ENCODE peak calls at places on chromosomes 2 and 18, in ten cellular contexts. One of them, this sample, is unnamed.

GRCh38 chr2:128346291-128346690 is 27.6 kb upstream of the HS6ST1 start:
- DNase-seq in stimulated activated CD4-positive, alpha-beta T cell treated with anti-CD3 and anti-CD28 coated beads, TNF-alpha, amount 100 ng/mL, for 1 hour: no peak
- DNase-seq in AG09319: no peak
- DNase-seq in IMR-90: no peak
- DNase-seq in Panc1: no peak
- DNase-seq in activated naive CD4-positive, alpha-beta T cell: no peak
- DNase-seq in adrenal gland: no peak
- DNase-seq in foreskin fibroblast: no peak
- DNase-seq in left colon: no peak
- DNase-seq in OCI-LY7: no peak
- DNase-seq in this sample: no peak

GRCh38 chr2:48749820-48750739 is 5.4 kb downstream of the LHCGR start:
- DNase-seq in foreskin fibroblast: no peak
- DNase-seq in activated naive CD4-positive, alpha-beta T cell: no peak
- DNase-seq in adrenal gland: no peak
- DNase-seq in left colon: no peak
- DNase-seq in IMR-90: no peak
- DNase-seq in Panc1: no peak
- DNase-seq in OCI-LY7: peak; percentile 29
- DNase-seq in stimulated activated CD4-positive, alpha-beta T cell treated with anti-CD3 and anti-CD28 coated beads, TNF-alpha, amount 100 ng/mL, for 1 hour: no peak
- DNase-seq in AG09319: no peak
- DNase-seq in this sample: no peak

GRCh38 chr2:48844418-48845155 is 89.1 kb upstream of the LHCGR start:
- DNase-seq in stimulated activated CD4-positive, alpha-beta T cell treated with anti-CD3 and anti-CD28 coated beads, TNF-alpha, amount 100 ng/mL, for 1 hour: no peak
- DNase-seq in adrenal gland: no peak
- DNase-seq in OCI-LY7: no peak
- DNase-seq in activated naive CD4-positive, alpha-beta T cell: no peak
- DNase-seq in Panc1: no peak
- DNase-seq in left colon: no peak
- DNase-seq in foreskin fibroblast: peak; percentile 10
- DNase-seq in AG09319: no peak
- DNase-seq in IMR-90: peak; percentile 88
- DNase-seq in this sample: no peak

GRCh38 chr18:69978743-69979715 is 31.4 kb upstream of the CD226 start:
- DNase-seq in activated naive CD4-positive, alpha-beta T cell: no peak
- DNase-seq in Panc1: no peak
- DNase-seq in AG09319: no peak
- DNase-seq in stimulated activated CD4-positive, alpha-beta T cell treated with anti-CD3 and anti-CD28 coated beads, TNF-alpha, amount 100 ng/mL, for 1 hour: no peak
- DNase-seq in foreskin fibroblast: no peak
- DNase-seq in IMR-90: no peak
- DNase-seq in adrenal gland: no peak
- DNase-seq in OCI-LY7: no peak
- DNase-seq in left colon: no peak
- DNase-seq in this sample: no peak

GRCh38 chr2:30380824-30381223 is 66.2 kb upstream of the LCLAT1 start:
- DNase-seq in left colon: no peak
- DNase-seq in AG09319: no peak
- DNase-seq in adrenal gland: no peak
- DNase-seq in OCI-LY7: no peak
- DNase-seq in stimulated activated CD4-positive, alpha-beta T cell treated with anti-CD3 and anti-CD28 coated beads, TNF-alpha, amount 100 ng/mL, for 1 hour: no peak
- DNase-seq in activated naive CD4-positive, alpha-beta T cell: no peak
- DNase-seq in Panc1: no peak
- DNase-seq in foreskin fibroblast: no peak
- DNase-seq in IMR-90: no peak
- DNase-seq in this sample: no peak

GRCh38 chr2:199975297-199975895 is 20.0 kb downstream of the MAIP1 start:
- DNase-seq in IMR-90: peak; percentile 69
- DNase-seq in Panc1: no peak
- DNase-seq in OCI-LY7: no peak
- DNase-seq in adrenal gland: no peak
- DNase-seq in stimulated activated CD4-positive, alpha-beta T cell treated with anti-CD3 and anti-CD28 coated beads, TNF-alpha, amount 100 ng/mL, for 1 hour: no peak
- DNase-seq in AG09319: peak; percentile 31
- DNase-seq in foreskin fibroblast: peak; percentile 71
- DNase-seq in activated naive CD4-positive, alpha-beta T cell: no peak
- DNase-seq in left colon: no peak
- DNase-seq in this sample: no peak

GRCh38 chr18:48490641-48491040 is 48.2 kb upstream of the CTIF start:
- DNase-seq in adrenal gland: no peak
- DNase-seq in left colon: no peak
- DNase-seq in stimulated activated CD4-positive, alpha-beta T cell treated with anti-CD3 and anti-CD28 coated beads, TNF-alpha, amount 100 ng/mL, for 1 hour: no peak
- DNase-seq in AG09319: no peak
- DNase-seq in IMR-90: no peak
- DNase-seq in activated naive CD4-positive, alpha-beta T cell: no peak
- DNase-seq in OCI-LY7: no peak
- DNase-seq in Panc1: no peak
- DNase-seq in foreskin fibroblast: peak; percentile 50
- DNase-seq in this sample: no peak

GRCh38 chr2:96802281-96802595 is 13.8 kb upstream of the CNNM3 start:
- DNase-seq in stimulated activated CD4-positive, alpha-beta T cell treated with anti-CD3 and anti-CD28 coated beads, TNF-alpha, amount 100 ng/mL, for 1 hour: no peak
- DNase-seq in AG09319: no peak
- DNase-seq in OCI-LY7: peak; percentile 31
- DNase-seq in left colon: no peak
- DNase-seq in Panc1: no peak
- DNase-seq in activated naive CD4-positive, alpha-beta T cell: no peak
- DNase-seq in adrenal gland: no peak
- DNase-seq in IMR-90: no peak
- DNase-seq in foreskin fibroblast: no peak
- DNase-seq in this sample: no peak

GRCh38 chr2:127143851-127144782 is 37.2 kb upstream of the BIN1 start:
- DNase-seq in OCI-LY7: no peak
- DNase-seq in Panc1: no peak
- DNase-seq in IMR-90: peak; percentile 49
- DNase-seq in AG09319: no peak
- DNase-seq in stimulated activated CD4-positive, alpha-beta T cell treated with anti-CD3 and anti-CD28 coated beads, TNF-alpha, amount 100 ng/mL, for 1 hour: no peak
- DNase-seq in foreskin fibroblast: peak; percentile 72
- DNase-seq in left colon: no peak
- DNase-seq in activated naive CD4-positive, alpha-beta T cell: no peak
- DNase-seq in adrenal gland: peak; percentile 43
- DNase-seq in this sample: peak; percentile 44

GRCh38 chr2:112181571-112182290 is 43.5 kb downstream of the FBLN7 start:
- DNase-seq in IMR-90: no peak
- DNase-seq in AG09319: no peak
- DNase-seq in stimulated activated CD4-positive, alpha-beta T cell treated with anti-CD3 and anti-CD28 coated beads, TNF-alpha, amount 100 ng/mL, for 1 hour: peak; percentile 55
- DNase-seq in foreskin fibroblast: no peak
- DNase-seq in Panc1: no peak
- DNase-seq in left colon: no peak
- DNase-seq in OCI-LY7: no peak
- DNase-seq in activated naive CD4-positive, alpha-beta T cell: peak; percentile 32
- DNase-seq in adrenal gland: no peak
- DNase-seq in this sample: no peak

GRCh38 chr2:204863351-204863750 is 318.1 kb downstream of the PARD3B start:
- DNase-seq in stimulated activated CD4-positive, alpha-beta T cell treated with anti-CD3 and anti-CD28 coated beads, TNF-alpha, amount 100 ng/mL, for 1 hour: no peak
- DNase-seq in activated naive CD4-positive, alpha-beta T cell: no peak
- DNase-seq in AG09319: peak; percentile 29
- DNase-seq in left colon: no peak
- DNase-seq in Panc1: no peak
- DNase-seq in IMR-90: peak; percentile 76
- DNase-seq in foreskin fibroblast: no peak
- DNase-seq in adrenal gland: no peak
- DNase-seq in OCI-LY7: no peak
- DNase-seq in this sample: no peak

GRCh38 chr18:3611313-3612038 is 161.5 kb downstream of the TGIF1 start:
- DNase-seq in OCI-LY7: no peak
- DNase-seq in AG09319: no peak
- DNase-seq in stimulated activated CD4-positive, alpha-beta T cell treated with anti-CD3 and anti-CD28 coated beads, TNF-alpha, amount 100 ng/mL, for 1 hour: no peak
- DNase-seq in IMR-90: peak; percentile 33
- DNase-seq in adrenal gland: no peak
- DNase-seq in left colon: peak; percentile 12
- DNase-seq in foreskin fibroblast: peak; percentile 75
- DNase-seq in Panc1: no peak
- DNase-seq in activated naive CD4-positive, alpha-beta T cell: no peak
- DNase-seq in this sample: no peak

GRCh38 chr2:21006423-21007128 is 37.3 kb downstream of the APOB start:
- DNase-seq in Panc1: no peak
- DNase-seq in OCI-LY7: no peak
- DNase-seq in foreskin fibroblast: no peak
- DNase-seq in AG09319: no peak
- DNase-seq in adrenal gland: no peak
- DNase-seq in activated naive CD4-positive, alpha-beta T cell: no peak
- DNase-seq in IMR-90: no peak
- DNase-seq in stimulated activated CD4-positive, alpha-beta T cell treated with anti-CD3 and anti-CD28 coated beads, TNF-alpha, amount 100 ng/mL, for 1 hour: no peak
- DNase-seq in left colon: no peak
- DNase-seq in this sample: no peak

GRCh38 chr2:23801396-23801795 is 125.5 kb downstream of the ATAD2B start:
- DNase-seq in IMR-90: peak; percentile 82
- DNase-seq in stimulated activated CD4-positive, alpha-beta T cell treated with anti-CD3 and anti-CD28 coated beads, TNF-alpha, amount 100 ng/mL, for 1 hour: no peak
- DNase-seq in AG09319: peak; percentile 32
- DNase-seq in left colon: no peak
- DNase-seq in OCI-LY7: no peak
- DNase-seq in activated naive CD4-positive, alpha-beta T cell: no peak
- DNase-seq in Panc1: no peak
- DNase-seq in foreskin fibroblast: peak; percentile 69
- DNase-seq in adrenal gland: no peak
- DNase-seq in this sample: no peak

GRCh38 chr2:120400546-120400945 is 54.6 kb downstream of the INHBB start:
- DNase-seq in left colon: no peak
- DNase-seq in Panc1: no peak
- DNase-seq in IMR-90: no peak
- DNase-seq in adrenal gland: no peak
- DNase-seq in activated naive CD4-positive, alpha-beta T cell: no peak
- DNase-seq in OCI-LY7: no peak
- DNase-seq in foreskin fibroblast: no peak
- DNase-seq in AG09319: no peak
- DNase-seq in stimulated activated CD4-positive, alpha-beta T cell treated with anti-CD3 and anti-CD28 coated beads, TNF-alpha, amount 100 ng/mL, for 1 hour: no peak
- DNase-seq in this sample: no peak

GRCh38 chr18:7789853-7790552 is 222.9 kb downstream of the PTPRM start:
- DNase-seq in Panc1: no peak
- DNase-seq in OCI-LY7: no peak
- DNase-seq in stimulated activated CD4-positive, alpha-beta T cell treated with anti-CD3 and anti-CD28 coated beads, TNF-alpha, amount 100 ng/mL, for 1 hour: no peak
- DNase-seq in left colon: no peak
- DNase-seq in IMR-90: peak; percentile 55
- DNase-seq in AG09319: peak; percentile 8
- DNase-seq in adrenal gland: no peak
- DNase-seq in foreskin fibroblast: peak; percentile 65
- DNase-seq in activated naive CD4-positive, alpha-beta T cell: no peak
- DNase-seq in this sample: peak; percentile 31

GRCh38 chr2:103139628-103140268 is 377.9 kb downstream of the TMEM182 start:
- DNase-seq in activated naive CD4-positive, alpha-beta T cell: no peak
- DNase-seq in foreskin fibroblast: no peak
- DNase-seq in stimulated activated CD4-positive, alpha-beta T cell treated with anti-CD3 and anti-CD28 coated beads, TNF-alpha, amount 100 ng/mL, for 1 hour: no peak
- DNase-seq in IMR-90: no peak
- DNase-seq in OCI-LY7: no peak
- DNase-seq in Panc1: no peak
- DNase-seq in AG09319: no peak
- DNase-seq in left colon: no peak
- DNase-seq in adrenal gland: no peak
- DNase-seq in this sample: no peak

GRCh38 chr2:105888625-105889024 is 143.9 kb downstream of the NCK2 start:
- DNase-seq in AG09319: no peak
- DNase-seq in OCI-LY7: peak; percentile 48
- DNase-seq in Panc1: no peak
- DNase-seq in activated naive CD4-positive, alpha-beta T cell: no peak
- DNase-seq in foreskin fibroblast: no peak
- DNase-seq in left colon: no peak
- DNase-seq in adrenal gland: no peak
- DNase-seq in stimulated activated CD4-positive, alpha-beta T cell treated with anti-CD3 and anti-CD28 coated beads, TNF-alpha, amount 100 ng/mL, for 1 hour: no peak
- DNase-seq in IMR-90: no peak
- DNase-seq in this sample: no peak

GRCh38 chr18:34550902-34551301 is 159.2 kb upstream of the DTNA start:
- DNase-seq in left colon: no peak
- DNase-seq in stimulated activated CD4-positive, alpha-beta T cell treated with anti-CD3 and anti-CD28 coated beads, TNF-alpha, amount 100 ng/mL, for 1 hour: no peak
- DNase-seq in foreskin fibroblast: no peak
- DNase-seq in OCI-LY7: no peak
- DNase-seq in adrenal gland: no peak
- DNase-seq in Panc1: no peak
- DNase-seq in AG09319: no peak
- DNase-seq in IMR-90: no peak
- DNase-seq in activated naive CD4-positive, alpha-beta T cell: no peak
- DNase-seq in this sample: no peak

GRCh38 chr2:24739355-24740025 is 53.7 kb downstream of the PTRHD1 start:
- DNase-seq in adrenal gland: no peak
- DNase-seq in stimulated activated CD4-positive, alpha-beta T cell treated with anti-CD3 and anti-CD28 coated beads, TNF-alpha, amount 100 ng/mL, for 1 hour: no peak
- DNase-seq in activated naive CD4-positive, alpha-beta T cell: no peak
- DNase-seq in IMR-90: no peak
- DNase-seq in left colon: no peak
- DNase-seq in foreskin fibroblast: no peak
- DNase-seq in OCI-LY7: no peak
- DNase-seq in Panc1: no peak
- DNase-seq in AG09319: no peak
- DNase-seq in this sample: no peak

GRCh38 chr2:156331572-156332451 is 709 bp downstream of the NR4A2 start:
- DNase-seq in activated naive CD4-positive, alpha-beta T cell: no peak
- DNase-seq in AG09319: peak; percentile 52
- DNase-seq in foreskin fibroblast: peak; percentile 87
- DNase-seq in stimulated activated CD4-positive, alpha-beta T cell treated with anti-CD3 and anti-CD28 coated beads, TNF-alpha, amount 100 ng/mL, for 1 hour: no peak
- DNase-seq in IMR-90: peak; percentile 77
- DNase-seq in left colon: peak; percentile 74
- DNase-seq in adrenal gland: peak; percentile 80
- DNase-seq in Panc1: no peak
- DNase-seq in OCI-LY7: no peak
- DNase-seq in this sample: no peak

GRCh38 chr2:35292269-35292668 is 1063.3 kb upstream of the CRIM1 start:
- DNase-seq in IMR-90: no peak
- DNase-seq in activated naive CD4-positive, alpha-beta T cell: no peak
- DNase-seq in AG09319: no peak
- DNase-seq in stimulated activated CD4-positive, alpha-beta T cell treated with anti-CD3 and anti-CD28 coated beads, TNF-alpha, amount 100 ng/mL, for 1 hour: no peak
- DNase-seq in left colon: no peak
- DNase-seq in Panc1: no peak
- DNase-seq in OCI-LY7: no peak
- DNase-seq in foreskin fibroblast: peak; percentile 0
- DNase-seq in adrenal gland: no peak
- DNase-seq in this sample: no peak

GRCh38 chr2:19673213-19673791 is 228.5 kb downstream of the TTC32 start:
- DNase-seq in Panc1: no peak
- DNase-seq in activated naive CD4-positive, alpha-beta T cell: no peak
- DNase-seq in adrenal gland: no peak
- DNase-seq in left colon: no peak
- DNase-seq in stimulated activated CD4-positive, alpha-beta T cell treated with anti-CD3 and anti-CD28 coated beads, TNF-alpha, amount 100 ng/mL, for 1 hour: no peak
- DNase-seq in AG09319: no peak
- DNase-seq in IMR-90: peak; percentile 19
- DNase-seq in foreskin fibroblast: peak; percentile 57
- DNase-seq in OCI-LY7: no peak
- DNase-seq in this sample: no peak

GRCh38 chr2:29281585-29281984 is 166.4 kb downstream of the CLIP4 start:
- DNase-seq in adrenal gland: peak; percentile 66
- DNase-seq in foreskin fibroblast: peak; percentile 31
- DNase-seq in AG09319: no peak
- DNase-seq in Panc1: no peak
- DNase-seq in IMR-90: peak; percentile 1
- DNase-seq in left colon: no peak
- DNase-seq in activated naive CD4-positive, alpha-beta T cell: no peak
- DNase-seq in OCI-LY7: no peak
- DNase-seq in stimulated activated CD4-positive, alpha-beta T cell treated with anti-CD3 and anti-CD28 coated beads, TNF-alpha, amount 100 ng/mL, for 1 hour: no peak
- DNase-seq in this sample: no peak

GRCh38 chr2:111162718-111163331 is 42.1 kb downstream of the BCL2L11 start:
- DNase-seq in left colon: no peak
- DNase-seq in activated naive CD4-positive, alpha-beta T cell: no peak
- DNase-seq in OCI-LY7: no peak
- DNase-seq in foreskin fibroblast: no peak
- DNase-seq in Panc1: no peak
- DNase-seq in IMR-90: peak; percentile 43
- DNase-seq in adrenal gland: no peak
- DNase-seq in AG09319: no peak
- DNase-seq in stimulated activated CD4-positive, alpha-beta T cell treated with anti-CD3 and anti-CD28 coated beads, TNF-alpha, amount 100 ng/mL, for 1 hour: no peak
- DNase-seq in this sample: no peak

GRCh38 chr2:82258151-82258550 is 1953.6 kb upstream of the LRRTM1 start:
- DNase-seq in left colon: no peak
- DNase-seq in AG09319: no peak
- DNase-seq in foreskin fibroblast: no peak
- DNase-seq in IMR-90: no peak
- DNase-seq in adrenal gland: no peak
- DNase-seq in stimulated activated CD4-positive, alpha-beta T cell treated with anti-CD3 and anti-CD28 coated beads, TNF-alpha, amount 100 ng/mL, for 1 hour: no peak
- DNase-seq in activated naive CD4-positive, alpha-beta T cell: no peak
- DNase-seq in Panc1: no peak
- DNase-seq in OCI-LY7: no peak
- DNase-seq in this sample: no peak

GRCh38 chr2:189149981-189150380 is 29.6 kb downstream of the COL5A2 start:
- DNase-seq in left colon: no peak
- DNase-seq in IMR-90: peak; percentile 65
- DNase-seq in activated naive CD4-positive, alpha-beta T cell: no peak
- DNase-seq in Panc1: peak; percentile 80
- DNase-seq in foreskin fibroblast: peak; percentile 69
- DNase-seq in stimulated activated CD4-positive, alpha-beta T cell treated with anti-CD3 and anti-CD28 coated beads, TNF-alpha, amount 100 ng/mL, for 1 hour: no peak
- DNase-seq in AG09319: peak; percentile 82
- DNase-seq in OCI-LY7: no peak
- DNase-seq in adrenal gland: no peak
- DNase-seq in this sample: no peak

GRCh38 chr18:79698668-79699335 is 19.2 kb downstream of the CTDP1 start:
- DNase-seq in AG09319: no peak
- DNase-seq in Panc1: no peak
- DNase-seq in OCI-LY7: no peak
- DNase-seq in adrenal gland: no peak
- DNase-seq in foreskin fibroblast: no peak
- DNase-seq in IMR-90: peak; percentile 84
- DNase-seq in left colon: no peak
- DNase-seq in activated naive CD4-positive, alpha-beta T cell: no peak
- DNase-seq in stimulated activated CD4-positive, alpha-beta T cell treated with anti-CD3 and anti-CD28 coated beads, TNF-alpha, amount 100 ng/mL, for 1 hour: no peak
- DNase-seq in this sample: no peak